ENCODE peak calls at places on chromosomes 16 and 17, in five cellular contexts. J, B, R, U and D are unnamed samples.

GRCh38 chr17:80851277-80851925 is 140.2 kb upstream of the CHMP6 start:
- DNase-seq in J (no peak), B (no peak), R (no peak), U (no peak), D (no peak)

GRCh38 chr16:55822280-55822810 is 10.6 kb downstream of the CES1 start:
- DNase-seq in B (no peak), J (no peak), U (no peak), R (no peak), D (no peak)

GRCh38 chr16:4894276-4895150 is 42.4 kb downstream of the PPL start:
- DNase-seq in J (no peak), R (no peak), U (no peak), B (no peak), D (no peak)

GRCh38 chr17:6427284-6427781 is 7.6 kb downstream of the AIPL1 start:
- DNase-seq in J (no peak), B (no peak), R (peak; percentile 44), U (peak; percentile 2), D (no peak)

GRCh38 chr17:28528329-28529011 is 22.3 kb downstream of the FOXN1 start:
- DNase-seq in J (no peak), U (no peak), R (no peak), B (no peak), D (no peak)

GRCh38 chr16:76800196-76800595 is 390.8 kb upstream of the MON1B start:
- DNase-seq in U (no peak), B (no peak), J (no peak), R (no peak), D (no peak)

GRCh38 chr17:55540414-55541091 is 29.3 kb upstream of the SMIM36 start:
- DNase-seq in U (peak; percentile 38), B (no peak), J (no peak), R (no peak), D (no peak)

GRCh38 chr17:65485388-65486299 is 75.8 kb downstream of the AXIN2 start:
- DNase-seq in R (no peak), J (no peak), U (no peak), B (no peak), D (no peak)

GRCh38 chr16:4477966-4478365 is 1.8 kb downstream of the HMOX2 start:
- DNase-seq in J (no peak), B (no peak), U (peak; percentile 17), R (peak; percentile 55), D (no peak)

GRCh38 chr17:27345141-27345904 is 51.4 kb downstream of the WSB1 start:
- DNase-seq in B (peak; percentile 79), J (no peak), U (no peak), R (no peak), D (no peak)

GRCh38 chr17:1486802-1487695 is 5.4 kb downstream of the MYO1C start:
- DNase-seq in U (peak; percentile 52), B (peak; percentile 49), J (peak; percentile 86), R (no peak), D (peak; percentile 43)

GRCh38 chr17:77233635-77234334 is 93.0 kb downstream of the SEC14L1 start:
- DNase-seq in B (no peak), J (peak; percentile 78), U (peak; percentile 72), R (no peak), D (peak; percentile 81)

DNA sequence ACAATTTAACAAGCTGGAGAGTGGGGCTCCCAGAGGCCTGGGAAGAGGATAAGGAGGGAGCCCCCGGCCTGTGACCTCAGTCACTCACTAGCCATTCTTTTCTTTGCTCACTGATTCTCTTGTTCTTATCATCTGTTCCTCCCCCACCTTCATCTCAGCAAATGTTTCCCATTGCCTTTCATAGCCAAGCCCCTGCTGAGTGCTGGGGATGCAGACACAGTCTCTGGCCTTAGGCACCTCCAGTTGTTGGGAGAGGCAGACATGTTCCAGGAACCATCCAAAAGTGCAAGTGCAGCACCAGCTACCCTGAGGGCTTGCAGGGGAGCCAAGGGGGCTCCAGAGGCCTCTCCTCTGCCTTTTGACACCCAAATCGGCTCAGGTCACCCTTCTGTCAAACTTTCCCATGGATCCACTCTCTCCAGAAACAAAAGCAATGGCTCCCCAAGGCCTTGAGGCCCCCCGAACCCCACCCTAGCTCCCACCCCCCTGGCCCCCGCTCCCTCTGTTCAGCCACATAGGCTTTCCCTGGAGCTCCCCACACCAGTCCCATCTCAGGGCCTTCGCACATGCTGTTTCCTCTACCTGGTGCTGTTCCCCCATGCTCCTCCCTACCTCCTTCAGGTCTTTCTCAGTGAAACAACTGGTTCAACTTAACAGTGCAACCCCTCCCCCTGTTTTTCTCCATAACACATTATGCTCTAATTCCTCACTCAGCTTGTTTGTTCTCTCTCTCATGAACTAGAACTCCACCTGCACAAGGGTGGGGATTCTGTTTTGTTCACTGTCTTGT is 14.9 kb upstream of the KCNJ12 start:
- DNase-seq in J (no peak), R (no peak), U (no peak), B (no peak), D (no peak)
- TF ChIP-seq CTCF in J (no peak), R (no peak), U (no peak), B (no peak), D (no peak)

GRCh38 chr16:25260416-25260815 is 2.8 kb upstream of the ZKSCAN2 start:
- DNase-seq in B (no peak), U (no peak), J (no peak), R (no peak), D (no peak)

GRCh38 chr16:25257956-25258855 is 561 bp upstream of the ZKSCAN2 start:
- DNase-seq in U (peak; percentile 83), B (peak; percentile 90), J (peak; percentile 94), R (peak; percentile 93), D (peak; percentile 79)

GRCh38 chr16:25258856-25259179 is 1.2 kb upstream of the ZKSCAN2 start:
- DNase-seq in B (no peak), U (no peak), R (no peak), J (no peak), D (no peak)

GRCh38 chr16:25257504-25257955 is at the start of gene ZKSCAN2:
- DNase-seq in J (peak; percentile 93), R (peak; percentile 84), U (peak; percentile 82), B (peak; percentile 93), D (peak; percentile 54)

DNA sequence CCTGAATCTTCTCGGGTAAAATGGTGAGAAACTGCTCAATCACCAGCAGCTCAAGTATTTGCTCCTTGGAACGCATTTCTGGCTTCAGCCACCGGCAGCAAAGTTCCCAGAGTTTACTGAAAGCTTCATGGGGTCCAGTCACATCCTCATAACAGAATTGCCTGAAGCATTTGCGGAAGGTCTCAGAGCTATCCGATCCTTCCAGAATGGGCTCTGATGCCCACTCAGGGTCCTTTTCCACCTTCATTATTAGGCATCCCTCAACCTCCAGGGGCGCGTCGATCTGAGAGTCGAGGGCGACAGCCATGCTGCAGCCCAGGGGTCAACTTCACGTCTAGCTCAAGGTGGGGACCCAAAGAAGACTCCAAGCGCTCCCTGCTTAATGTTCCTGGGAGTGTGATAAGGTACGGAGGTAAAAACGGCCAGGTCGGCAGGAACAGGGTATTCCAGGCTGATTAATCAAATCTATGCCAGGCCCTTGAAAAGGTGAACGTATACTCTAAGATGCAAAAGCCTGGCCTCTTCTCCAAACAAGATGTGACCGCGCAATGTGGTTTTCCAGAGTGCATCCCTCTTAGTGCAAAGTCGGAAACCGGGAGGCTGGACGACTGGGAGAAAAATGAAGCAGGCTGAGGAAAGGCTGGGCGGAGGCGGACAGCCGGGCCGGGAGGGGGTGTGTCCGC is 683 bp downstream of the ZKSCAN2 start:
- DNase-seq in B (peak; percentile 44), R (peak; percentile 28), J (no peak), U (no peak), D (no peak)
- TF ChIP-seq CTCF in B (peak; percentile 14), R (no peak), J (no peak), U (peak; percentile 38), D (peak; percentile 12)

GRCh38 chr17:4150106-4150505 is 7.1 kb downstream of the CYB5D2 start:
- DNase-seq in R (peak; percentile 88), J (no peak), B (no peak), U (no peak), D (no peak)
- TF ChIP-seq CTCF in R (no peak), J (no peak), B (no peak), U (no peak), D (no peak)

DNA sequence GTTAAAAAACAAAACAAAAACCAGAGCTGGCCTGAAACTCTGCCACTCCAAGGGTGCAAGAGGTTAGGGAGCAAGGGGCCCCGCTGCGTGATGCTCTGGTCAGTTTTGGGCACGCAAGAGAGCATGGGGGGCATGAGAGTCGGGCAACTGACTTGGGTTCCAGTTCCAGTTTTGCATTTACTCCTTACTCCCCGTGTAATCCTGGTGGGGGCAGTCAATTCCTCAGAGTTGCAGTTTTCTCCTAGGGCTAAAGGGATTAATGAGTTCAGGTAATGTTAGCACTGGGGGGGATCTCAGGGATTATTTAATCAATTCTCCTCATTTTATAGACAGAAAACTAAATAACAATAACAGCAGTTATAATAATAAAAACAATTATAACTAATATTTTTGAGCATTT is 72.9 kb upstream of the PMFBP1 start:
- DNase-seq in B (no peak), R (no peak), J (no peak), U (no peak), D (no peak)
- TF ChIP-seq CTCF in B (peak; percentile 26), R (no peak), J (no peak), U (no peak), D (no peak)

GRCh38 chr16:6165330-6165984 is 1067.9 kb upstream of the EEF2KMT start:
- DNase-seq in U (peak; percentile 7), R (no peak), J (no peak), B (no peak), D (no peak)
- TF ChIP-seq CTCF in U (peak; percentile 70), R (no peak), J (no peak), B (no peak), D (no peak)

GRCh38 chr17:64148699-64149098 is 18.8 kb upstream of the ERN1 start:
- DNase-seq in U (peak; percentile 12), B (no peak), J (no peak), R (peak; percentile 61), D (no peak)
- TF ChIP-seq CTCF in U (no peak), B (peak; percentile 3), J (no peak), R (no peak), D (no peak)

GRCh38 chr17:49924589-49924988 is 44.4 kb upstream of the DLX4 start:
- DNase-seq in U (no peak), J (no peak), R (no peak), B (no peak), D (no peak)

GRCh38 chr17:49918591-49918990 is 50.4 kb upstream of the DLX4 start:
- DNase-seq in R (no peak), U (no peak), B (no peak), J (no peak), D (no peak)

GRCh38 chr17:49924116-49924515 is 44.9 kb upstream of the DLX4 start:
- DNase-seq in R (no peak), B (no peak), U (no peak), J (no peak), D (no peak)

GRCh38 chr17:49920370-49920769 is 48.6 kb upstream of the DLX4 start:
- DNase-seq in R (no peak), U (no peak), B (no peak), J (no peak), D (no peak)

DNA sequence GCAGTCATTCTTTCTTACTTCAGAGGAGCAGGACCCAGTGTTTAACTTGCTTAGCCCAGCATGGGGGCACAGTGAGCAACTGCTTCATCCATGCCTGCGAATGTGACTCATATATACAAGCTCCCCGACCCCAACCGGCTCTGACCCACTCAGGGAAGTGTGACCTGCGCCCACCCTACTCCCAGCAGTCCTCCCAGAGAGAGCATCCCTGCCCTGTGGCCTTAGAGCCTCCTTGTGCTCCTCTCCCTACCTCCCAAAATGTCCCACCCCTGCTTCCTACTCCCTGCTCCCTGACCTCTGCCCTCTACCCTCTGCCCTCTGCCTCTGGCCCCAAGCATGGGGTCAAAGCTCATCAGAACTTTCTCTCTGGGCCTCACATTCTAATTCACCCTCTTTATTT is 46.9 kb upstream of the DLX4 start:
- DNase-seq in R (no peak), J (no peak), B (no peak), U (no peak), D (no peak)
- TF ChIP-seq CTCF in R (no peak), J (no peak), B (no peak), U (no peak), D (no peak)

GRCh38 chr16:70508752-70509151 is 14.6 kb downstream of the COG4 start:
- DNase-seq in R (no peak), U (no peak), J (no peak), B (no peak), D (no peak)
- TF ChIP-seq CTCF in R (peak; percentile 12), U (peak; percentile 47), J (no peak), B (peak; percentile 16), D (peak; percentile 27)